ENCODE peak calls at places on chromosomes 1 and 21, in four cellular contexts. R is progenitor cell of endocrine pancreas, W is pancreas, X is psoas muscle. E is an unnamed sample.

GRCh38 chr1:188615321-188615720 is 1786.6 kb downstream of the PLA2G4A start:
- DNase-seq in R (no peak), X (no peak), W (no peak), E (no peak)

GRCh38 chr1:232528472-232529089 is 101.4 kb downstream of the SIPA1L2 start:
- DNase-seq in X (no peak), W (no peak), R (no peak), E (no peak)

GRCh38 chr21:44376606-44377005 is 23.2 kb downstream of the TRPM2 start:
- DNase-seq in R (no peak), X (peak), W (no peak), E (no peak)

GRCh38 chr1:243806310-243806709 is 43.7 kb downstream of the AKT3 start:
- DNase-seq in X (no peak), R (no peak), W (no peak), E (no peak)

GRCh38 chr1:2088434-2088833 is 38.2 kb downstream of the PRKCZ start:
- DNase-seq in X (no peak), W (no peak), R (no peak), E (no peak)

GRCh38 chr1:15028117-15028516 is 125.4 kb upstream of the TMEM51 start:
- DNase-seq in R (no peak), X (peak), W (peak), E (no peak)

GRCh38 chr1:221837886-221838285 is 96.0 kb upstream of the DUSP10 start:
- DNase-seq in W (no peak), X (no peak), R (no peak), E (peak)

GRCh38 chr1:119873166-119874025 is 22.9 kb downstream of the ADAM30 start:
- DNase-seq in X (no peak), R (no peak), W (no peak), E (no peak)

GRCh38 chr1:109400035-109400655 is 2.4 kb upstream of the SORT1 start:
- DNase-seq in X (no peak), R (no peak), W (no peak), E (no peak)

GRCh38 chr1:116902718-116903390 is 6.9 kb upstream of the PTGFRN start:
- DNase-seq in X (no peak), R (no peak), W (no peak), E (no peak)

GRCh38 chr1:4527819-4528218 is 126.6 kb upstream of the AJAP1 start:
- DNase-seq in X (no peak), W (no peak), R (no peak), E (no peak)

GRCh38 chr1:110572751-110573150 is 33.4 kb downstream of the KCNA2 start:
- DNase-seq in R (no peak), X (no peak), W (no peak), E (no peak)

GRCh38 chr21:39911792-39912191 is 44.6 kb downstream of the PCP4 start:
- DNase-seq in W (no peak), R (no peak), X (no peak), E (no peak)

GRCh38 chr1:202964755-202965440 is 2.2 kb downstream of the CYB5R1 start:
- DNase-seq in R (no peak), X (peak), W (no peak), E (no peak)

GRCh38 chr1:226438007-226438406 is 30.1 kb upstream of the PARP1 start:
- DNase-seq in W (no peak), R (no peak), X (no peak), E (no peak)

GRCh38 chr1:175097361-175097760 is 29.7 kb downstream of the TNN start:
- DNase-seq in R (no peak), W (no peak), X (no peak), E (no peak)

GRCh38 chr1:36572906-36573305 is 90.2 kb upstream of the CSF3R start:
- DNase-seq in R (no peak), W (no peak), X (no peak), E (no peak)

GRCh38 chr1:180623579-180624347 is 8.1 kb upstream of the XPR1 start:
- DNase-seq in W (no peak), X (no peak), R (no peak), E (no peak)
- TF ChIP-seq CTCF in W (no peak), X (peak), R (peak), E (no peak)

GRCh38 chr1:184141481-184141880 is 90.0 kb downstream of the TSEN15 start:
- DNase-seq in W (no peak), X (no peak), R (no peak), E (no peak)

GRCh38 chr1:184145083-184145482 is 93.6 kb downstream of the TSEN15 start:
- DNase-seq in W (no peak), R (no peak), X (no peak), E (no peak)

GRCh38 chr1:184146202-184146601 is 94.7 kb downstream of the TSEN15 start:
- DNase-seq in X (no peak), R (no peak), W (no peak), E (no peak)

DNA sequence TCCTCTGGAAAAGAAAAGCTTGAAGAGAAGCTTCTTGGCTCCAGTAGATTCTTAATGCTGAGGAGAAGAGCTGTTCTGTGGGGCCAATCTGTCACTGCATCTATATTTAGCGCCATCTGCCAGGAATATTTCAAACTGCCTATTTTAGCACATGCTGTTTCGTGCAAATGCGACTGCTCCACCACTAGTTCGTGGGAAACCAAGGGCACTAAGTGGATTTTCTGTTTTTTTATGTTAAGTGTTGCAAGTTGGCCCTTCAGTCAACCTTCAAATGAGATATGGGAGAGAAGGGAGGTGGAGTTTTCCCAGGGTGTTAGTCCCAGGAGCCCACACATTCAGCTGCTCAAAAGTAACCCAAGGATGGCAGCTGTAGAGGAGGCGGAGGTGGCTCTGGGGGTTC is 91.9 kb downstream of the TSEN15 start:
- DNase-seq in X (no peak), R (no peak), W (no peak), E (no peak)
- TF ChIP-seq CTCF in X (peak), R (no peak), W (no peak), E (no peak)

DNA sequence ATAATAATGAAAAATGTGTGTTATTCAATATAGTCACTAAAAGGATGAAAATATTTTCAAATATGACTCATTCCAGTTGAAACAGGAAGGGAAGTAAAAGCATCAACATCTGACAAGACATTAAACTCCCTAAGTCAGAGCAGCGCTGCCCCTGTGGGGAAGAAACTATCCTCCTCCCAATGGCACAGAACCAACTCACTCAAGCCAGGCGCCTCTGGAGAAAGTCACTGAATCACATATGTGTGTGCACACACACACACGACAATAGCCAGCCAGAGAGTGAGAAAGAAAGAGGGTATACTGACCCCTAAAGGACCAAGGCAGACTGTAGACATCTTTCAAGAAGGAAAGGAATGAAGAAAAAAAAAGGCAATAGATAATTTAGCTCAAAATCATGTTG is 126.9 kb downstream of the SETD4 start:
- DNase-seq in W (peak), X (peak), R (no peak), E (no peak)
- TF ChIP-seq CTCF in W (no peak), X (no peak), R (no peak), E (no peak)

DNA sequence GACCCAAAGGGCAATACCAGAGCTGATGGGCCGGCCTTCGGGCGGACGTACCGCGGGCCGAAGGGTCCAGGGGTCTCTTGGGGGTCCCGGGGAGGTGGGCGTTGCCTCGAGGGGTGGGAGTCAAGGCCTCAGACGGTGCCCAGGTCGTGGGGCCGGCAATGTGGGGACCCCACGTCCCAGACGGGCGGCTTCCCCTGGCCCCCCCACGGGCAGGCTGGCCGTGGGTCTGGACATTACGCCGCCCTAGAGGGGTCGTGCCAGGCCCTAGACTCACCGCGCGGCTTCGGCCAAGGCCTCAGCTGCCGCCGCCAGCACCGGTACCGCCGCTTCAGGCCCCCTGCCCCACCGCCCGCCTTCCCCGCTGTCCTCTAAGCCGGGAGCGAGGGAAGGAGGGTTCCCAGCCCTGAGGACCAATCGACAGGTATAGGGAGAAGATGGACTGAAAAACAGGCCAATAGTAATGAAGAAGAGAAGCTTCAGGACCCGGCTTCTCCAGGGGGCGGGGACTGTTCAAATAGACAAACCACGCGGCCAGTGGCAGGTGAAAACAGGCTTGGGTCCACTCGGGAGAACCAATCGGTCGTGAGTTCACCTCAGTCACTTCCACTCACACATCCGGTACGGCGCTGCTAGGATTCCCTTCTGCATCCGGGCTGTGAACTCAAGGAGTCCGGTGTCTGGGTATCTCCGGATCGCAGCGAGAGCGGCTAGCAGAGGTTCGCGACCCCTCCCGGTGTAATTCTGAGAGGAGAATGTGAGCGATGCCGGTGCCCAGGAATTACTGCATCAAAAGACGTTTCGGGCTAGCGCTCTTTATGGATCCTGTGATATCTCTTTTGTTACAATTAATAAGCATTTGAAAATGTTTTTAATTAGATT is at the start of gene MTOR:
- DNase-seq in R (peak), W (peak), X (peak), E (peak)
- TF ChIP-seq CTCF in R (no peak), W (no peak), X (peak), E (no peak)

DNA sequence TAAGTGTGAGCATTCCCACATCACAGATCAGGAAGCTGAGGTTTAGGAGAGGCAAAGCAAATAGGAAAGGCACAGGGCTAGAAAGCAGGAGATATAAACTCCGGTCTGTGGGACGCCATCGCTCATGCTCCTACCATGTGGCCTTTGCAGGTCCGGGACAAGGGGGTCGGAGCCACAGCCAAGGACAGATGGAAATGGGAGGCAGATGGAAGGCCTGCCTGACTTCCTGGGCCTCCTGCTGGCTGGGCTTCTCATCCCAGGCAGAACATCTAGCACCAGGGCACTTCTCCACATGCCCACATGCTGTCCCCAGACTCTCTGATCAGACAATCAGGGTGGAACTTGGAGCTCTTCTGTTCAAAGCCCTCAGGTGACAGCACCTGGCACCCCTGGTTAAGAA is 173.2 kb upstream of the EDN2 start:
- DNase-seq in X (no peak), R (no peak), W (no peak), E (no peak)
- TF ChIP-seq CTCF in X (no peak), R (no peak), W (no peak), E (no peak)

GRCh38 chr1:159084152-159084551 is 7.6 kb upstream of the AIM2 start:
- DNase-seq in W (no peak), X (no peak), R (no peak), E (no peak)

GRCh38 chr1:159088050-159088449 is 11.5 kb upstream of the AIM2 start:
- DNase-seq in W (no peak), X (no peak), R (no peak), E (no peak)

GRCh38 chr1:159088566-159089183 is 12.1 kb upstream of the AIM2 start:
- DNase-seq in R (no peak), X (no peak), W (no peak), E (no peak)

GRCh38 chr1:159089184-159089791 is 12.7 kb upstream of the AIM2 start:
- DNase-seq in X (no peak), W (no peak), R (no peak), E (no peak)

DNA sequence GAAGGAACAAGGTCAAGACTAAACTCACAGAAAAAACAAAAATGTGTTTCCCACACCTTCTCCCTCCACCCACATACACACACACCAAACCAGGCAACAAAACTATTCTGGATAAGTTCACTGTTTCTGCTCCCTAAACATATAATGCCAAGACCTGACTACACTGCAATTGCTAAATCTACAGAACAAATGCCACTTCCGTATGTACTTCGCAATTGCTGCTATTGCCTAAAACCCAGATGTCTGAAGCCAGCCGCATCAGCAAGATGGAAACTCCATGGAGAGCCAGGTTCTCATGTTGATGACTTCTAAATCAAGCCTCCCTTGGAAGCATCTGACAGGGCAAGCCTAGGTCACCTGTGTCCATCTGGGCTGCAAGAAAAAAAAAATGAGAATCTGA is 8.3 kb upstream of the AIM2 start:
- DNase-seq in X (no peak), W (no peak), R (no peak), E (no peak)
- TF ChIP-seq CTCF in X (no peak), W (no peak), R (no peak), E (no peak)

GRCh38 chr1:210434224-210434623 is 105.5 kb downstream of the HHAT start:
- DNase-seq in W (no peak), R (no peak), X (no peak), E (no peak)
- TF ChIP-seq CTCF in W (no peak), R (no peak), X (no peak), E (no peak)

DNA sequence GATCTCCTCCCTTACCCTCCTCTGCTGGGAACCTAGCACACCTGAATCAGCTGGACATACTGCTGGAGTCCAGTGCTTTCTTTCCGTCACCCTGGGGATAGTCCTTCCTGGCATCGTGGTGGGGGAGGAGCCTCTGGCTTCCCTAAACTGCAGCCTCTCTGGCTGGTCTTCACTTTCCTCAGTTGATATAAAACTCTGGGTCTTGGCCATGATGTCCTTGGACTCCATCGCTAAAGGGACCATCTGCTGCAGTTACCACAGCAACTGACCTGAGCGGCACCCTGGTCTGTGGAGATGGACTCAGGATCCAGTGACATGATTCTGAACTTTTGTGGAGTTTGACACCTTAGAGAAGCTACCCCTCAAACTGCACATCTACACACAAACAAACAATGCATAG is 22.8 kb downstream of the PARS2 start:
- DNase-seq in X (no peak), R (no peak), W (no peak), E (no peak)
- TF ChIP-seq CTCF in X (no peak), R (no peak), W (no peak), E (no peak)

E was measured in natural killer cell.